ENCODE peak calls at places on chromosomes 12 and 14, in five cellular contexts. O is IMR-90, I is A549, V is K562, B is H1. U is an unnamed sample.

GRCh38 chr12:5348491-5348890 is 83.4 kb upstream of the NTF3 start:
- DNase-seq in O (no peak), I (no peak), V (no peak), B (no peak), U (no peak)

GRCh38 chr14:90454041-90455000 is 57.5 kb downstream of the CALM1 start:
- DNase-seq in O (peak), I (peak), V (peak), B (peak), U (peak)

GRCh38 chr12:16553457-16553856 is 52.5 kb downstream of the LMO3 start:
- DNase-seq in O (peak), I (no peak), V (no peak), B (no peak), U (no peak)

GRCh38 chr14:45947785-45948184 is 694.8 kb upstream of the MIS18BP1 start:
- DNase-seq in O (no peak), I (no peak), V (no peak), B (no peak), U (no peak)

GRCh38 chr14:35112641-35113040 is 9.1 kb downstream of the PPP2R3C start:
- DNase-seq in O (no peak), I (no peak), V (no peak), B (no peak), U (no peak)

GRCh38 chr12:110533607-110534006 is 31.5 kb downstream of the RAD9B start:
- DNase-seq in O (peak), I (no peak), V (no peak), B (no peak), U (peak)

GRCh38 chr12:92297932-92298681 is 152.5 kb upstream of the BTG1 start:
- DNase-seq in O (peak), I (no peak), V (no peak), B (no peak), U (no peak)

GRCh38 chr12:104859144-104859543 is 98.9 kb downstream of the SLC41A2 start:
- DNase-seq in O (peak), I (no peak), V (no peak), B (no peak), U (no peak)

GRCh38 chr14:54440454-54440853 is 720 bp downstream of the CNIH1 start:
- DNase-seq in O (peak), I (no peak), V (no peak), B (no peak), U (no peak)

GRCh38 chr14:31855262-31855661 is 221.8 kb upstream of the ARHGAP5 start:
- DNase-seq in O (no peak), I (no peak), V (no peak), B (no peak), U (peak)

DNA sequence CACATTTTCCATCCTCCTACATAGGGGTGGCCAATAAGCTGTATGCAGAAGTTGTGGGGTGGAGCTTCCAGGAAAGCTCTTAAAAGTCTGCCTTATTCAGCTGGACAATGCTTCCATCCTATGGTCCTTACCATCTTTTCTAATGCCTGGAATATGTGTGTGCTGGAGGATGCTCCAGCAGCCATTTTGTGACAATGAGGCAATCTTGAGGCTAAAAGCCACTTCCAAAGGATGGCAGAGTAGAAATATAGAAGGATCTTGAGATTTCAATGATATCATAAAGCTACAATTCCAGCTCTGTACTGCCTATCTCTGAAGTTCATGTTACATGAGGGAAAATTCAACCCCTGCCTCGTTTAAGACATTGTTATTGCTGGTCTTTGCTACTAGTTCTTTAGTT is 95.7 kb downstream of the APAF1 start:
- DNase-seq in O (no peak), I (no peak), V (no peak), B (no peak), U (no peak)
- TF ChIP-seq MAFK in O (no peak), I (no peak), V (no peak), B (no peak), U (no peak)

DNA sequence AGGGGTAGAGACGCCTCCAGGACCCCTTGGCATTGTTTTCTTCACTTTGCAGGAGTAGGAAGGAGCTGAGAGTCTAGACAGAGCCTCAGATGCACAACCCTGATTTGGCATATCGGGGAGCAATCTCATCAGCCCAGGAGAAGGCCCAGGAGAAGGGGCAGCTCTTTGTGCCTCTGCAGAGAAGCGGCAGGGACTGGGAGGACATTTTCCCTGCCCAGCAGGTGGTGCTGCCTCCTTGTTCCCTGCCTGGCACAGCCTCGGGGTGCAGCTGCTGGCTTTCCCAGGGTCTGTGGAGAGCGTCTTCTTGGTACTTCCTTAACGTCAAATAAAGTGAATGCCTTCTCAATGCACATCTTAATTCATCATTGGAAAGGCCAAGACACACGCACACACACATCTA is 419.5 kb downstream of the TMEM121 start:
- DNase-seq in O (no peak), I (no peak), V (no peak), B (no peak), U (no peak)
- TF ChIP-seq MAFK in O (no peak), I (no peak), V (no peak), B (no peak), U (no peak)

DNA sequence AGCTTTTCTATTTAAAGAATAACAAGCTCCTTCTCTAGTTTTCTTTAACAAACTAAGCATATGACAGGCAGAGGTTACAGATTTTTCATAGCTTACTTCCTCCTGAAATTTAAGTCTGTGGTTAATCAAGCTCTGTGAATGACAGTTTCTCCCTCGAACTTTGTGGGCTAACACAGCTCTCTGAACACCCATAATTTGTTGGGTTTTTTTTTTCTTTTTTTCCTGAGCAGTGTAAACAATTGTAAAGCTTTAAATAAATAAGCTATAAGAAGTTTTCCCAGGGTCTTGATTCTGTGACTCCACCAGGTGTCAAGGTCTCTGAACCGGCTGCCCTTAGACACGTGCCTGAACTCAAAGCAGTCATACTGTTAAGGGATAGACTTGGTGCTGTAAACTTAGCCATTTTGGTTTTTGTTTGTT is 128.1 kb upstream of the AMIGO2 start:
- DNase-seq in O (no peak), I (no peak), V (no peak), B (no peak), U (no peak)
- TF ChIP-seq MAFK in O (no peak), I (no peak), V (no peak), B (no peak), U (no peak)

GRCh38 chr14:37185670-37186069 is 12.1 kb upstream of the MIPOL1 start:
- DNase-seq in O (no peak), I (no peak), V (no peak), B (no peak), U (no peak)
- TF ChIP-seq MAFK in O (no peak), I (no peak), V (no peak), B (no peak), U (no peak)

U was measured in HepG2.